ENCODE peak calls at places on chromosomes 7 and 10, in five cellular contexts. O, I, X, K and A are unnamed samples.

GRCh38 chr10:118311505-118311904 is 30.6 kb downstream of the FAM204A start:
- DNase-seq in O (no peak), X (no peak), K (no peak), I (no peak), A (no peak)

GRCh38 chr7:70741666-70742065 is 390.3 kb upstream of the GALNT17 start:
- DNase-seq in I (no peak), K (no peak), X (no peak), O (no peak), A (no peak)

GRCh38 chr10:124917939-124918830 is 23.7 kb upstream of the ZRANB1 start:
- DNase-seq in K (no peak), O (no peak), I (no peak), X (peak; percentile 65), A (no peak)

GRCh38 chr7:78020131-78020873 is 221.7 kb downstream of the PHTF2 start:
- DNase-seq in K (peak; percentile 91), X (peak; percentile 89), O (peak; percentile 61), I (no peak), A (peak; percentile 41)

GRCh38 chr7:139727151-139727705 is 50.6 kb downstream of the HIPK2 start:
- DNase-seq in K (peak; percentile 80), O (no peak), I (no peak), X (peak; percentile 87), A (no peak)

GRCh38 chr7:98483964-98484545 is 83.2 kb upstream of the BAIAP2L1 start:
- DNase-seq in X (no peak), K (no peak), O (no peak), I (no peak), A (no peak)

GRCh38 chr7:47458057-47458456 is 123.9 kb downstream of the TNS3 start:
- DNase-seq in O (peak; percentile 56), I (no peak), X (peak; percentile 92), K (peak; percentile 89), A (no peak)

GRCh38 chr7:130909161-130909836 is 175.3 kb upstream of the KLF14 start:
- DNase-seq in O (no peak), K (no peak), I (no peak), X (peak; percentile 34), A (no peak)

GRCh38 chr10:99431190-99431549 is 746 bp upstream of the GOT1 start:
- DNase-seq in O (peak; percentile 74), X (peak; percentile 48), I (no peak), K (peak; percentile 56), A (no peak)

GRCh38 chr10:12631216-12631615 is 281.9 kb downstream of the CAMK1D start:
- DNase-seq in I (no peak), X (peak; percentile 7), K (peak; percentile 52), O (no peak), A (no peak)

GRCh38 chr10:16770646-16771045 is 46.6 kb downstream of the RSU1 start:
- DNase-seq in I (no peak), O (no peak), X (no peak), K (peak; percentile 1), A (no peak)

GRCh38 chr10:69883256-69883655 is 81.5 kb downstream of the COL13A1 start:
- DNase-seq in X (no peak), I (no peak), K (peak; percentile 53), O (peak; percentile 37), A (no peak)

GRCh38 chr10:85850736-85851135 is 515.9 kb downstream of the GRID1 start:
- DNase-seq in X (no peak), I (no peak), O (no peak), K (peak; percentile 6), A (no peak)

GRCh38 chr7:101418694-101419093 is 56.0 kb downstream of the COL26A1 start:
- DNase-seq in X (no peak), K (no peak), I (no peak), O (no peak), A (no peak)

GRCh38 chr10:34729619-34730018 is 85.5 kb downstream of the PARD3 start:
- DNase-seq in O (no peak), I (no peak), K (peak; percentile 71), X (no peak), A (no peak)

GRCh38 chr7:139242741-139243281 is 11.8 kb downstream of the UBN2 start:
- DNase-seq in X (peak; percentile 73), O (no peak), K (no peak), I (no peak), A (no peak)

GRCh38 chr7:29282819-29283414 is 88.3 kb downstream of the CHN2 start:
- DNase-seq in I (no peak), O (no peak), K (peak; percentile 82), X (no peak), A (no peak)

GRCh38 chr7:5514440-5515035 is 90.9 kb upstream of the TNRC18 start:
- DNase-seq in K (peak; percentile 30), O (no peak), I (no peak), X (peak; percentile 51), A (no peak)

GRCh38 chr7:39587393-39587792 is 21.2 kb downstream of the YAE1 start:
- DNase-seq in I (no peak), X (peak; percentile 80), K (no peak), O (no peak), A (no peak)

GRCh38 chr10:72932259-72933015 is 22.2 kb downstream of the PLA2G12B start:
- DNase-seq in K (no peak), O (no peak), I (no peak), X (no peak), A (no peak)

GRCh38 chr10:3774814-3775670 is 10.0 kb downstream of the KLF6 start:
- DNase-seq in X (peak; percentile 95), O (no peak), K (peak; percentile 23), I (no peak), A (no peak)